ENCODE peak calls at places on chromosomes 3 and 15, in eight cellular contexts. I is amniotic epithelial cell; P is activated CD8-positive, alpha-beta memory T cell treated with anti-CD3 and anti-CD28 coated beads, Interleukin-2, amount 50 U/mL, for 48 hours; E is activated CD4-positive, alpha-beta T cell treated with anti-CD3 and anti-CD28 coated beads for 36 hours; D is putamen; K is HTR-8/SVneo; Q is islet precursor cell; B is GM19239. U is an unnamed sample.

GRCh38 chr3:172561894-172562664 is 38.8 kb upstream of the TNFSF10 start:
- DNase-seq in K (no peak), B (no peak), D (no peak), E (peak), I (no peak), Q (no peak), P (no peak), U (no peak)

GRCh38 chr15:68814596-68814995 is 6.1 kb downstream of the ANP32A start:
- DNase-seq in K (no peak), E (no peak), Q (no peak), B (no peak), P (no peak), I (no peak), D (no peak), U (no peak)

GRCh38 chr15:43292375-43293078 is 25.8 kb upstream of the TGM5 start:
- DNase-seq in B (no peak), Q (no peak), E (no peak), D (no peak), I (no peak), K (no peak), P (no peak), U (no peak)

GRCh38 chr3:57015912-57016311 is 44.6 kb upstream of the SPATA12 start:
- DNase-seq in I (no peak), B (no peak), P (no peak), K (no peak), Q (no peak), D (no peak), E (no peak), U (no peak)

GRCh38 chr3:51371943-51372557 is 13.0 kb upstream of the MANF start:
- DNase-seq in K (no peak), D (peak), P (peak), B (peak), Q (no peak), E (peak), I (peak), U (no peak)

GRCh38 chr15:85044251-85044853 is 62.7 kb downstream of the PDE8A start:
- DNase-seq in Q (peak), B (no peak), I (peak), K (peak), D (peak), E (peak), P (no peak), U (no peak)

GRCh38 chr15:52440414-52440813 is 88.3 kb downstream of the MYO5A start:
- DNase-seq in P (no peak), D (no peak), Q (peak), K (peak), I (peak), B (no peak), E (peak), U (no peak)

GRCh38 chr15:34851751-34852150 is 56.4 kb upstream of the ACTC1 start:
- DNase-seq in P (no peak), I (no peak), Q (no peak), B (no peak), D (no peak), K (no peak), E (no peak), U (no peak)

GRCh38 chr15:89751748-89752147 is 699 bp upstream of the MESP1 start:
- DNase-seq in P (no peak), E (no peak), I (no peak), Q (no peak), K (no peak), B (no peak), D (no peak), U (no peak)